ENCODE peak calls at places on chromosomes 2 and 18, in nine cellular contexts. M is heart right ventricle, U is GM23338, T is testis, S is pancreas, Q is A549, P is tibial nerve, B is PC-3, G is WERI-Rb-1. X is an unnamed sample.

GRCh38 chr18:22551536-22552151 is 133.9 kb upstream of the CTAGE1 start:
- DNase-seq in M (no peak), U (no peak), T (no peak), S (peak; percentile 32), Q (peak; percentile 20), P (no peak), B (peak; percentile 95), G (no peak), X (peak; percentile 84)

GRCh38 chr2:233079953-233080835 is 20.1 kb downstream of the INPP5D start:
- DNase-seq in M (no peak), U (no peak), T (no peak), S (no peak), Q (no peak), P (no peak), B (no peak), G (no peak), X (no peak)

GRCh38 chr2:239324456-239324855 is 76.4 kb downstream of the HDAC4 start:
- DNase-seq in M (no peak), U (no peak), T (peak; percentile 4), S (no peak), Q (no peak), P (no peak), B (no peak), G (no peak), X (no peak)

GRCh38 chr2:101036562-101036961 is 34.5 kb downstream of the RPL31 start:
- DNase-seq in M (no peak), U (peak; percentile 47), T (no peak), S (no peak), Q (no peak), P (no peak), B (peak; percentile 60), G (no peak), X (peak; percentile 30)

GRCh38 chr2:54957321-54957999 is 92.8 kb downstream of the RTN4 start:
- DNase-seq in M (no peak), U (peak; percentile 71), T (no peak), S (no peak), Q (no peak), P (no peak), B (no peak), G (no peak), X (no peak)

GRCh38 chr2:234135750-234136221 is 85.3 kb downstream of the SPP2 start:
- DNase-seq in M (peak; percentile 29), U (peak; percentile 95), T (peak; percentile 67), S (peak; percentile 43), Q (peak; percentile 80), P (peak; percentile 24), B (peak; percentile 82), G (peak; percentile 81), X (peak; percentile 73)

GRCh38 chr2:168424112-168424951 is 31.7 kb upstream of the CERS6 start:
- DNase-seq in M (no peak), U (no peak), T (no peak), S (no peak), Q (no peak), P (no peak), B (no peak), G (no peak), X (no peak)

GRCh38 chr2:99545066-99545465 is 55.2 kb upstream of the REV1 start:
- DNase-seq in M (no peak), U (peak; percentile 16), T (no peak), S (no peak), Q (no peak), P (no peak), B (peak; percentile 6), G (no peak), X (no peak)

GRCh38 chr18:46374850-46375249 is 270.7 kb downstream of the HAUS1 start:
- DNase-seq in M (peak; percentile 39), U (peak; percentile 34), T (no peak), S (no peak), Q (no peak), P (no peak), B (no peak), G (no peak), X (no peak)

GRCh38 chr2:236823230-236823629 is 253.6 kb downstream of the ACKR3 start:
- DNase-seq in M (no peak), U (no peak), T (no peak), S (no peak), Q (no peak), P (no peak), B (no peak), G (no peak), X (no peak)

GRCh38 chr2:1744151-1744445 is 217 bp downstream of the PXDN start:
- DNase-seq in M (peak; percentile 39), U (peak; percentile 67), T (peak; percentile 17), S (peak; percentile 10), Q (no peak), P (no peak), B (no peak), G (no peak), X (no peak)

GRCh38 chr2:105873721-105874120 is 129.0 kb downstream of the NCK2 start:
- DNase-seq in M (no peak), U (no peak), T (peak; percentile 13), S (no peak), Q (peak; percentile 40), P (no peak), B (peak; percentile 68), G (no peak), X (peak; percentile 55)

GRCh38 chr18:10687161-10687925 is 161.5 kb downstream of the NAPG start:
- DNase-seq in M (no peak), U (no peak), T (no peak), S (no peak), Q (no peak), P (no peak), B (no peak), G (no peak), X (peak; percentile 68)

DNA sequence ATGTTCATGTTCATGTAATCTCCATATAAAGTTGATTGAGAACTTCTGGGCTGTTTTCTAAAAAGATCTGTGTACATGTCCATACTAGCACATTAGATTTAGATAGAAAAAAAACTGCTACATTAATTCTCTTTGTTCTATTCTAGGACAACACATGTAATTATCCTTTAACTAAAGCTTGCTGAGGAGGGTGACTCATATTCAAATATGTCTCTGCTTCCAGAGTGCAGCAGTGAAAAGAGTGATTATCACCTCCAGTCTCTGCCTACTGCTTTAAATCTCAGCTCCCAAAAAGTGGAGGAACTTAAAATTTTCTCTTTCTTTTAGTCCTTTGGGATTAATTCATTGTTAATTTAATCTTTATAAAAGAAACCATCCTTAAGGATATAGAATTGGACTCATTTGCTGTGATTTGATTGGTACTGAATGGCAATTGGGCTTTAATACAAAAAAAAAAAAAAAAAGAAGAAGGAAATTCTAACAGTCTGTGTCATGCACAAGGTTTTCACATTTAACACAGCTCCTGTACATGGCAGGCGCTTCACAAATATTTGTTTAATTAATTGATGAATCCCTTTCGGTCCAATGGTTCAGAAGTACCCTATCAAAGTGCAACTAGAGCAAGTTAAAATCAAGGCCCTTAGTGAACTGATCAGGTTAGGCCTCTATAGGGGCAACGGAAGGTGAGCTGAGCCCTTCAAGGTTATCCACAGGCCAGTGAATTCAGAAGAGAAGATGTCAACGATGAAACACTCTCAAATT is 214.0 kb upstream of the KCNJ3 start:
- DNase-seq in M (no peak), U (peak; percentile 4), T (no peak), S (no peak), Q (no peak), P (no peak), B (no peak), G (no peak), X (no peak)
- H3K27ac ChIP-seq in M (no peak overlapping the region), U (no peak overlapping the region), T (no peak overlapping the region), S (no peak overlapping the region), Q (no peak overlapping the region), P (no peak overlapping the region), B (no peak overlapping the region), G (no peak overlapping the region), X (no peak overlapping the region)

DNA sequence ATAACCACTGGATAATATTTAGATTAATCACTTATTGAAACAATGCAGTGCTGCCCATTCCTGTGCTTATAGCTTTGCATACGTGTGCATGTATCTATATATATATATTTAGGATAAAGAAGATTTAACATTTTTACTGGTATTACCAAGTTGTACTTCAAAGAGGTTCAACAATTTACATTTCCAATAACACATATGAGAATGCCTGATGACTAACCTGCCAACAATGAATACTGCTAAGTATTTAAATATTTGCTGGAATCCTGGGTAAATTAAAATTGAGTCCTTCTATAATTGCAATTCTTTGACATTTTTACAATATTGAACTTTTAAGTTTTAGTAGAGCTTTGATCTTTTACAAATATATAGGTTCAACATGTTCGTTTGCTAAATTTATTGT is 111.4 kb downstream of the SLC39A10 start:
- DNase-seq in M (no peak), U (no peak), T (no peak), S (no peak), Q (no peak), P (no peak), B (peak; percentile 30), G (no peak), X (no peak)
- H3K27ac ChIP-seq in M (no peak overlapping the region), U (no peak overlapping the region), T (no peak overlapping the region), S (no peak overlapping the region), Q (no peak overlapping the region), P (no peak overlapping the region), B (no peak overlapping the region), G (no peak overlapping the region), X (no peak overlapping the region)

DNA sequence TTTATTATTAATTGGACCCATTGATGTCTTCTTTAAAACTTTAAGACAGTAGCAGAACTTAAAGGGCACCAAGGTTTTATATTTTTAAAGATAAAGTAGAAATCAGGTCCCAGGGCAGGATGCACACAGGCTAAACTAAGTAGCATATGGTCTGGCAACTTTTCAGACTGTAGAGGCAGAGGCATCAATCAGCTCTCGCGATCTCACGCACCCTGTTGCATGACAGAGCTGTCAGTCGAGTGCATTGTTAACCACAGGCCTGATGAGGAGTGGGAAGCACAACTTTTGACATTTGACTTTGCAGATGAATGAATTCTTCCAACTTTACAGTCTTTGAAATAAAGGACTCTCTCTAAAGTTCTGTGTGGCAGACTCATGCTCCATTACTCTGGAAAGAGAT is 232.4 kb downstream of the CD226 start:
- DNase-seq in M (no peak), U (no peak), T (no peak), S (no peak), Q (no peak), P (no peak), B (no peak), G (no peak), X (no peak)
- H3K27ac ChIP-seq in M (no peak overlapping the region), U (no peak overlapping the region), T (no peak overlapping the region), S (no peak overlapping the region), Q (no peak overlapping the region), P (peak overlapping the region; percentile 18), B (no peak overlapping the region), G (no peak overlapping the region), X (no peak overlapping the region)

DNA sequence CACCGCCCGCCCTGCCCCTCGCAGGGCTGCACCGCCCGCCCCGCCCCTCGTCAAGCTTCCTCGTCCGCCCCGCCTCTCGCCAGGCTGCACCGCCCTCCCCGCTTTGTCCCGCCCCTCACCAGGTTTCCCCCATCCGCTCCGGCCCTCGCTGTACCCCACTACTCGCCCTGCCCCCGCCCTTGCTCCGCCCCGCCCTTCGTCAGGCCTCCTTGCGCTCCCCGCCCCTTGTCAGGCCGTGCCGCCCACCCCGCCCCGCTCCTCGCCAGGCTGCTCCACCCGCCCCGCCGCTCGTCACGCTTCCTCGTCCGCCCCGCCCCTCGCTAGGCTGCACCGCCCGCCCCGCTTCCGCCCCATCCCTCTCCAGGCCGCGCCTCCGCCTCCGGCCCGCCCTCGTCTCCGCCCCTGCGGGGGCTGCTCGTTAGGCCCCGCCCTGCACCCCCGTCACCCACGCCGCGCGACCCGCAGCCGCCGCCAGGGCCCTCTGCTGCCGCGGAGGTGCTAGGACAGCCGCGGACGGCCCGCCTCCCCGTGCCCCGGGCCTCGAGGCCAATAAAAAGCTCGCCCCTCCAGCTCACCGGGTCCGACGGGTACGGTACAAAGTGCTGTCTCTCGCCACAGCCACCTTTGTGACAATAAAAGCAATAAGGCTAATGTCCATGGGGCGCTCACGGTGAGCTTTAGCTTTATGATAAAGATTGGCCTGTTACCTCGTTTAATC is 574 bp upstream of the DNPEP start:
- DNase-seq in M (peak; percentile 100), U (peak; percentile 96), T (peak; percentile 98), S (peak; percentile 99), Q (peak; percentile 76), P (peak; percentile 96), B (peak; percentile 95), G (peak; percentile 98), X (peak; percentile 93)
- H3K27ac ChIP-seq in M (peak overlapping the region; percentile 95), U (no peak overlapping the region), T (peak overlapping the region; percentile 81), S (peak overlapping the region; percentile 62), Q (peak overlapping the region; percentile 75), P (peak overlapping the region; percentile 82), B (peak overlapping the region; percentile 5), G (peak overlapping the region; percentile 49), X (peak overlapping the region; percentile 93)